ENCODE peak calls at places on chromosome 19, in six cellular contexts. K is A549, R is stomach, T is tibial nerve, B is upper lobe of left lung, L is esophagus muscularis mucosa. Q is an unnamed sample.

GRCh38 chr19:16001481-16002312 is 52.9 kb downstream of the OR10H4 start:
- DNase-seq in K (no peak), R (no peak), T (peak; percentile 16), B (no peak), L (peak; percentile 90), Q (peak; percentile 21)

GRCh38 chr19:17627921-17628320 is 60.2 kb downstream of the UNC13A start:
- DNase-seq in K (no peak), R (no peak), T (no peak), B (no peak), L (no peak), Q (no peak)

GRCh38 chr19:51887522-51888498 is at the start of gene ZNF577:
- DNase-seq in K (no peak), R (peak; percentile 86), T (peak; percentile 82), B (peak; percentile 81), L (peak; percentile 93), Q (peak; percentile 92)

GRCh38 chr19:46386151-46386550 is 27.2 kb downstream of the CCDC8 start:
- DNase-seq in K (no peak), R (no peak), T (no peak), B (no peak), L (no peak), Q (no peak)

GRCh38 chr19:51271015-51271600 is 20.2 kb downstream of the SIGLECL1 start:
- DNase-seq in K (no peak), R (no peak), T (no peak), B (no peak), L (no peak), Q (no peak)

GRCh38 chr19:47272448-47273312 is 2.0 kb upstream of the INAFM1 start:
- DNase-seq in K (no peak), R (peak; percentile 38), T (peak; percentile 47), B (no peak), L (peak; percentile 93), Q (peak; percentile 64)

GRCh38 chr19:55118401-55118991 is 1.1 kb upstream of the PPP1R12C start:
- DNase-seq in K (peak; percentile 54), R (no peak), T (peak; percentile 41), B (peak; percentile 41), L (no peak), Q (peak; percentile 35)

GRCh38 chr19:57395710-57396109 is 6.1 kb downstream of the ZNF548 start:
- DNase-seq in K (no peak), R (no peak), T (no peak), B (no peak), L (no peak), Q (no peak)

GRCh38 chr19:29528350-29528945 is 2.7 kb downstream of the VSTM2B start:
- DNase-seq in K (peak; percentile 90), R (no peak), T (peak; percentile 39), B (no peak), L (no peak), Q (peak; percentile 26)

GRCh38 chr19:5052945-5053485 is 84.1 kb downstream of the KDM4B start:
- DNase-seq in K (no peak), R (no peak), T (no peak), B (no peak), L (no peak), Q (no peak)

GRCh38 chr19:15251749-15252397 is 19.6 kb upstream of the EPHX3 start:
- DNase-seq in K (peak; percentile 55), R (peak; percentile 33), T (peak; percentile 69), B (no peak), L (peak; percentile 93), Q (peak; percentile 67)

GRCh38 chr19:43504426-43505185 is at the start of gene PHLDB3:
- DNase-seq in K (no peak), R (peak; percentile 50), T (no peak), B (peak; percentile 30), L (no peak), Q (peak; percentile 60)

GRCh38 chr19:54431255-54431838 is 16.1 kb downstream of the TTYH1 start:
- DNase-seq in K (peak; percentile 41), R (peak; percentile 80), T (no peak), B (peak; percentile 77), L (no peak), Q (peak; percentile 28)

GRCh38 chr19:15584095-15584494 is 30.9 kb upstream of the CYP4F8 start:
- DNase-seq in K (no peak), R (no peak), T (no peak), B (no peak), L (no peak), Q (no peak)

GRCh38 chr19:34254552-34255432 is at the start of gene GARRE1:
- DNase-seq in K (peak; percentile 86), R (peak; percentile 91), T (no peak), B (no peak), L (no peak), Q (peak; percentile 46)

GRCh38 chr19:38265213-38265861 is 964 bp downstream of the SPINT2 start:
- DNase-seq in K (peak; percentile 87), R (peak; percentile 63), T (no peak), B (peak; percentile 77), L (no peak), Q (peak; percentile 63)

GRCh38 chr19:15173746-15174404 is 26.9 kb downstream of the NOTCH3 start:
- DNase-seq in K (no peak), R (no peak), T (no peak), B (no peak), L (no peak), Q (no peak)

GRCh38 chr19:29665215-29665825 is at the start of gene PLEKHF1:
- DNase-seq in K (peak; percentile 85), R (peak; percentile 94), T (peak; percentile 79), B (peak; percentile 92), L (peak; percentile 96), Q (peak; percentile 94)

GRCh38 chr19:4206818-4207484 is 22.4 kb upstream of the EBI3 start:
- DNase-seq in K (peak; percentile 82), R (no peak), T (no peak), B (no peak), L (no peak), Q (no peak)

GRCh38 chr19:19489804-19490204 is 25.5 kb downstream of the TSSK6 start:
- DNase-seq in K (no peak), R (peak; percentile 34), T (no peak), B (no peak), L (no peak), Q (no peak)
- TF ChIP-seq EP300 in K (no peak), R (no peak), T (no peak), B (no peak), L (no peak), Q (no peak)

GRCh38 chr19:10566408-10566657 is 523 bp upstream of the KRI1 start:
- DNase-seq in K (no peak), R (no peak), T (no peak), B (no peak), L (no peak), Q (no peak)

GRCh38 chr19:10567696-10568443 is 909 bp downstream of the CDKN2D start:
- DNase-seq in K (no peak), R (no peak), T (no peak), B (no peak), L (no peak), Q (no peak)

GRCh38 chr19:10565028-10565566 is 713 bp downstream of the KRI1 start:
- DNase-seq in K (peak; percentile 44), R (peak; percentile 35), T (peak; percentile 40), B (peak; percentile 45), L (no peak), Q (peak; percentile 55)

GRCh38 chr19:10566658-10567410 is 1.0 kb upstream of the KRI1 start:
- DNase-seq in K (no peak), R (no peak), T (no peak), B (peak; percentile 25), L (no peak), Q (peak; percentile 41)

GRCh38 chr19:10565567-10566407 is at the start of gene KRI1:
- DNase-seq in K (peak; percentile 95), R (peak; percentile 99), T (peak; percentile 96), B (peak; percentile 99), L (peak; percentile 100), Q (peak; percentile 99)
- TF ChIP-seq POLR2A in K (peak; percentile 89), R (no peak), T (peak; percentile 88), B (no peak), L (peak; percentile 70), Q (peak; percentile 76)

GRCh38 chr19:428144-428543 is 19.2 kb upstream of the C2CD4C start:
- DNase-seq in K (no peak), R (no peak), T (no peak), B (no peak), L (no peak), Q (no peak)
- H3K27ac ChIP-seq in K (no peak overlapping the region), R (no peak overlapping the region), T (no peak overlapping the region), B (no peak overlapping the region), L (no peak overlapping the region), Q (no peak overlapping the region)

GRCh38 chr19:18761531-18762110 is 29.5 kb downstream of the COMP start:
- DNase-seq in K (no peak), R (peak; percentile 50), T (no peak), B (no peak), L (no peak), Q (no peak)

GRCh38 chr19:18765224-18765623 is 25.9 kb downstream of the COMP start:
- DNase-seq in K (no peak), R (no peak), T (no peak), B (no peak), L (no peak), Q (peak; percentile 33)

GRCh38 chr19:18762125-18763023 is 28.7 kb downstream of the COMP start:
- DNase-seq in K (no peak), R (peak; percentile 98), T (peak; percentile 60), B (peak; percentile 93), L (no peak), Q (peak; percentile 87)

GRCh38 chr19:18763674-18764590 is 27.2 kb downstream of the COMP start:
- DNase-seq in K (no peak), R (no peak), T (no peak), B (peak; percentile 68), L (no peak), Q (no peak)

GRCh38 chr19:18764591-18765051 is 26.5 kb downstream of the COMP start:
- DNase-seq in K (no peak), R (no peak), T (no peak), B (no peak), L (no peak), Q (no peak)
- TF ChIP-seq EP300 in K (no peak), R (no peak), T (no peak), B (no peak), L (no peak), Q (no peak)

GRCh38 chr19:40799558-40800338 is 757 bp downstream of the EGLN2 start:
- DNase-seq in K (no peak), R (peak; percentile 42), T (no peak), B (peak; percentile 69), L (no peak), Q (no peak)

GRCh38 chr19:40800339-40800996 is 1.5 kb downstream of the EGLN2 start:
- DNase-seq in K (no peak), R (no peak), T (no peak), B (no peak), L (no peak), Q (no peak)

GRCh38 chr19:40797963-40798222 is 1.1 kb upstream of the EGLN2 start:
- DNase-seq in K (no peak), R (no peak), T (no peak), B (no peak), L (no peak), Q (no peak)

GRCh38 chr19:40798223-40798996 is 581 bp upstream of the EGLN2 start:
- DNase-seq in K (peak; percentile 100), R (peak; percentile 100), T (peak; percentile 100), B (peak; percentile 100), L (peak; percentile 100), Q (peak; percentile 100)

GRCh38 chr19:40798997-40799557 is at the start of gene EGLN2:
- DNase-seq in K (no peak), R (no peak), T (no peak), B (no peak), L (no peak), Q (no peak)
- TF ChIP-seq POLR2A in K (peak; percentile 81), R (no peak), T (peak; percentile 59), B (no peak), L (peak; percentile 55), Q (no peak)